ENCODE peak calls at places on chromosome 13, in ten cellular contexts. O, X, H, Q, K, R, Z, F, P and A are unnamed samples.

GRCh38 chr13:101649490-101650126 is 197.1 kb downstream of the ITGBL1 start:
- DNase-seq in O (peak), X (peak), H (peak), Q (no peak), K (peak), R (no peak), Z (no peak), F (peak), P (peak), A (peak)

GRCh38 chr13:46588019-46588418 is 35.0 kb downstream of the LRCH1 start:
- DNase-seq in O (no peak), X (no peak), H (no peak), Q (no peak), K (no peak), R (no peak), Z (no peak), F (no peak), P (no peak), A (no peak)

GRCh38 chr13:76632388-76633044 is 253.7 kb downstream of the KCTD12 start:
- DNase-seq in O (no peak), X (no peak), H (no peak), Q (peak), K (no peak), R (no peak), Z (no peak), F (no peak), P (no peak), A (no peak)

GRCh38 chr13:108983273-108983672 is 353.9 kb downstream of the MYO16 start:
- DNase-seq in O (no peak), X (no peak), H (no peak), Q (no peak), K (no peak), R (no peak), Z (no peak), F (no peak), P (no peak), A (no peak)

GRCh38 chr13:79686441-79686840 is 205.5 kb downstream of the NDFIP2 start:
- DNase-seq in O (peak), X (no peak), H (peak), Q (no peak), K (no peak), R (no peak), Z (no peak), F (no peak), P (no peak), A (no peak)

GRCh38 chr13:26202365-26202972 is 19.6 kb downstream of the RNF6 start:
- DNase-seq in O (peak), X (peak), H (no peak), Q (no peak), K (peak), R (no peak), Z (no peak), F (peak), P (peak), A (no peak)

GRCh38 chr13:113430378-113431110 is 22.7 kb downstream of the ADPRHL1 start:
- DNase-seq in O (no peak), X (no peak), H (no peak), Q (no peak), K (no peak), R (no peak), Z (no peak), F (no peak), P (no peak), A (no peak)

GRCh38 chr13:113973218-113974164 is at the start of gene C13orf46:
- DNase-seq in O (no peak), X (no peak), H (no peak), Q (no peak), K (no peak), R (no peak), Z (peak), F (no peak), P (no peak), A (no peak)

GRCh38 chr13:41802684-41803554 is 158.0 kb downstream of the VWA8 start:
- DNase-seq in O (peak), X (peak), H (peak), Q (no peak), K (peak), R (no peak), Z (no peak), F (peak), P (peak), A (peak)

GRCh38 chr13:99572131-99572530 is 70.9 kb downstream of the TM9SF2 start:
- DNase-seq in O (no peak), X (peak), H (no peak), Q (no peak), K (no peak), R (no peak), Z (no peak), F (no peak), P (peak), A (peak)

GRCh38 chr13:112417079-112417478 is 40.9 kb downstream of the SPACA7 start:
- DNase-seq in O (no peak), X (no peak), H (no peak), Q (no peak), K (no peak), R (no peak), Z (no peak), F (no peak), P (no peak), A (no peak)

GRCh38 chr13:77698211-77699058 is 948 bp downstream of the SLAIN1 start:
- DNase-seq in O (no peak), X (peak), H (peak), Q (peak), K (no peak), R (peak), Z (peak), F (no peak), P (peak), A (peak)

GRCh38 chr13:72651196-72651595 is 76.2 kb downstream of the MZT1 start:
- DNase-seq in O (no peak), X (no peak), H (peak), Q (peak), K (no peak), R (no peak), Z (no peak), F (peak), P (peak), A (no peak)

GRCh38 chr13:110480161-110480560 is 81.4 kb downstream of the RAB20 start:
- DNase-seq in O (no peak), X (no peak), H (no peak), Q (no peak), K (no peak), R (no peak), Z (no peak), F (no peak), P (no peak), A (no peak)

GRCh38 chr13:76813874-76814273 is 72.3 kb downstream of the KCTD12 start:
- DNase-seq in O (no peak), X (no peak), H (no peak), Q (no peak), K (no peak), R (no peak), Z (no peak), F (no peak), P (no peak), A (no peak)

GRCh38 chr13:102879793-102880499 is 34.1 kb downstream of the ERCC5 start:
- DNase-seq in O (no peak), X (no peak), H (no peak), Q (peak), K (no peak), R (no peak), Z (no peak), F (no peak), P (no peak), A (no peak)

GRCh38 chr13:42615691-42616090 is 41.7 kb downstream of the TNFSF11 start:
- DNase-seq in O (no peak), X (no peak), H (peak), Q (no peak), K (no peak), R (no peak), Z (no peak), F (peak), P (peak), A (peak)

GRCh38 chr13:62524498-62524897 is 1108.8 kb upstream of the PCDH20 start:
- DNase-seq in O (no peak), X (no peak), H (no peak), Q (peak), K (no peak), R (no peak), Z (no peak), F (no peak), P (no peak), A (no peak)

GRCh38 chr13:114167445-114167844 is 11.6 kb upstream of the CFAP97D2 start:
- DNase-seq in O (no peak), X (peak), H (no peak), Q (no peak), K (no peak), R (no peak), Z (no peak), F (no peak), P (no peak), A (peak)

GRCh38 chr13:74732736-74733135 is 598.5 kb upstream of the KLF12 start:
- DNase-seq in O (no peak), X (no peak), H (no peak), Q (no peak), K (no peak), R (no peak), Z (no peak), F (no peak), P (no peak), A (no peak)

GRCh38 chr13:43569688-43570087 is 217.1 kb downstream of the ENOX1 start:
- DNase-seq in O (no peak), X (no peak), H (no peak), Q (no peak), K (no peak), R (no peak), Z (no peak), F (no peak), P (no peak), A (no peak)

GRCh38 chr13:80603351-80603750 is 262.4 kb upstream of the SPRY2 start:
- DNase-seq in O (no peak), X (no peak), H (no peak), Q (no peak), K (no peak), R (no peak), Z (no peak), F (no peak), P (peak), A (peak)

GRCh38 chr13:75788494-75788991 is 152.4 kb downstream of the LMO7 start:
- DNase-seq in O (peak), X (peak), H (peak), Q (no peak), K (peak), R (peak), Z (no peak), F (peak), P (peak), A (peak)

GRCh38 chr13:59363950-59364349 is 799.8 kb downstream of the DIAPH3 start:
- DNase-seq in O (no peak), X (no peak), H (no peak), Q (no peak), K (no peak), R (no peak), Z (no peak), F (no peak), P (no peak), A (no peak)

GRCh38 chr13:112447761-112448603 is 71.8 kb downstream of the SPACA7 start:
- DNase-seq in O (no peak), X (no peak), H (no peak), Q (no peak), K (no peak), R (peak), Z (no peak), F (no peak), P (no peak), A (no peak)

GRCh38 chr13:54261856-54262255 is 1233.2 kb downstream of the OLFM4 start:
- DNase-seq in O (no peak), X (no peak), H (no peak), Q (no peak), K (no peak), R (no peak), Z (no peak), F (no peak), P (no peak), A (no peak)

GRCh38 chr13:93413972-93414717 is 187.5 kb downstream of the GPC6 start:
- DNase-seq in O (peak), X (no peak), H (peak), Q (no peak), K (no peak), R (no peak), Z (no peak), F (peak), P (peak), A (no peak)

GRCh38 chr13:113624235-113624587 is 33.8 kb downstream of the ATP4B start:
- DNase-seq in O (no peak), X (no peak), H (peak), Q (no peak), K (no peak), R (no peak), Z (no peak), F (no peak), P (no peak), A (no peak)

GRCh38 chr13:85386424-85386823 is 412.8 kb downstream of the SLITRK6 start:
- DNase-seq in O (no peak), X (no peak), H (no peak), Q (peak), K (no peak), R (no peak), Z (no peak), F (peak), P (no peak), A (no peak)

GRCh38 chr13:40121711-40122110 is 466.2 kb downstream of the COG6 start:
- DNase-seq in O (no peak), X (peak), H (no peak), Q (no peak), K (no peak), R (no peak), Z (no peak), F (no peak), P (no peak), A (no peak)

GRCh38 chr13:57123660-57124059 is 17.1 kb upstream of the PRR20A start:
- DNase-seq in O (no peak), X (no peak), H (peak), Q (no peak), K (no peak), R (no peak), Z (peak), F (peak), P (peak), A (no peak)

GRCh38 chr13:111228262-111229144 is 91.9 kb upstream of the TEX29 start:
- DNase-seq in O (no peak), X (no peak), H (peak), Q (no peak), K (no peak), R (no peak), Z (no peak), F (peak), P (peak), A (no peak)

GRCh38 chr13:71729441-71729840 is 137.6 kb downstream of the DACH1 start:
- DNase-seq in O (no peak), X (no peak), H (no peak), Q (no peak), K (no peak), R (no peak), Z (no peak), F (no peak), P (no peak), A (no peak)

GRCh38 chr13:50617134-50617721 is 226.3 kb downstream of the DLEU7 start:
- DNase-seq in O (peak), X (peak), H (peak), Q (no peak), K (peak), R (no peak), Z (no peak), F (peak), P (peak), A (peak)

GRCh38 chr13:73000027-73000674 is 58.7 kb upstream of the KLF5 start:
- DNase-seq in O (peak), X (peak), H (no peak), Q (no peak), K (peak), R (no peak), Z (no peak), F (peak), P (peak), A (no peak)

DNA sequence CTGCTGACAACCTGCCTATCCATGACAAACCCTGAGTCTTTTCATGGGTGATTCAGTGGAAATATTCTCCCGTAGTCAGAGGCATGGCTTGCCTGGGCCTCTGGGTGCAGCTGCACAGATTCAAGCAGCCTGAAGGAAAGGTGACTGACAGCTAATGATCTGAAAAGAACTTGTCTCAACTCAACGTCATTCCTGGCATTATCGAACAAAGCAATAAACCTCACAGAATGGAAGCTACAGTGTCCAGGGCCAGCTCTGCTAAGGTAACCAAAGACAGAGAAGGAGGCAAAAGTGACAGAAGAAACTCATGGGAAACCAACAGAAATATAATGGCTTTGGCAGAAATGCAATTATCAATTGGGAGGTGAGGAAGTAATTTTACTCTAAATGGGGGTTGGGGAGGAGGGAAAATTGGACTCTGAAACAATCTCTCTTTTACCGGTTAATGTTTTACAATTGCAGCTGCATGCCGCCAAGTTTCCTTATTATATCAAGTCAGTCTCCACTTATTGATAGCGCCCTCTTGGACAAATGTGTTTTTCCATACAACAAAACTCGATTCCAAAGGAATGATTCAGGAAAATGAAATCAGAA is 12.9 kb downstream of the STARD13 start:
- DNase-seq in O (no peak), X (no peak), H (no peak), Q (no peak), K (no peak), R (no peak), Z (no peak), F (no peak), P (no peak), A (no peak)
- TF ChIP-seq CTCF in O (no peak), X (no peak), H (no peak), Q (no peak), K (peak), R (no peak), Z (peak), F (no peak), P (no peak), A (no peak)

GRCh38 chr13:30698023-30698422 is 37.3 kb upstream of the ALOX5AP start:
- DNase-seq in O (peak), X (peak), H (peak), Q (no peak), K (peak), R (no peak), Z (no peak), F (peak), P (peak), A (peak)

GRCh38 chr13:30702006-30702405 is 33.3 kb upstream of the ALOX5AP start:
- DNase-seq in O (no peak), X (no peak), H (no peak), Q (no peak), K (no peak), R (no peak), Z (no peak), F (no peak), P (no peak), A (no peak)

GRCh38 chr13:30698488-30699005 is 36.8 kb upstream of the ALOX5AP start:
- DNase-seq in O (no peak), X (no peak), H (no peak), Q (no peak), K (no peak), R (no peak), Z (no peak), F (no peak), P (no peak), A (no peak)

GRCh38 chr13:30697177-30697953 is 38.0 kb upstream of the ALOX5AP start:
- DNase-seq in O (peak), X (peak), H (peak), Q (no peak), K (no peak), R (no peak), Z (no peak), F (no peak), P (no peak), A (no peak)

GRCh38 chr13:30700364-30700763 is 35.0 kb upstream of the ALOX5AP start:
- DNase-seq in O (no peak), X (no peak), H (no peak), Q (no peak), K (no peak), R (no peak), Z (no peak), F (no peak), P (no peak), A (no peak)
- TF ChIP-seq CTCF in O (no peak), X (no peak), H (no peak), Q (no peak), K (no peak), R (no peak), Z (no peak), F (no peak), P (no peak), A (no peak)

GRCh38 chr13:51730927-51731326 is 73.0 kb downstream of the DHRS12 start:
- DNase-seq in O (no peak), X (no peak), H (no peak), Q (no peak), K (no peak), R (no peak), Z (no peak), F (no peak), P (no peak), A (no peak)

GRCh38 chr13:51733656-51734334 is 70.2 kb downstream of the DHRS12 start:
- DNase-seq in O (peak), X (no peak), H (no peak), Q (no peak), K (peak), R (no peak), Z (no peak), F (no peak), P (peak), A (no peak)

GRCh38 chr13:51729853-51730553 is 74.0 kb downstream of the DHRS12 start:
- DNase-seq in O (peak), X (peak), H (peak), Q (no peak), K (peak), R (no peak), Z (peak), F (peak), P (peak), A (peak)

GRCh38 chr13:51728972-51729371 is 75.0 kb downstream of the DHRS12 start:
- DNase-seq in O (peak), X (peak), H (peak), Q (no peak), K (peak), R (no peak), Z (no peak), F (peak), P (peak), A (peak)

GRCh38 chr13:51731759-51732158 is 72.2 kb downstream of the DHRS12 start:
- DNase-seq in O (peak), X (peak), H (peak), Q (no peak), K (peak), R (no peak), Z (no peak), F (peak), P (peak), A (peak)
- TF ChIP-seq CTCF in O (peak), X (peak), H (peak), Q (no peak), K (peak), R (no peak), Z (peak), F (peak), P (peak), A (peak)

DNA sequence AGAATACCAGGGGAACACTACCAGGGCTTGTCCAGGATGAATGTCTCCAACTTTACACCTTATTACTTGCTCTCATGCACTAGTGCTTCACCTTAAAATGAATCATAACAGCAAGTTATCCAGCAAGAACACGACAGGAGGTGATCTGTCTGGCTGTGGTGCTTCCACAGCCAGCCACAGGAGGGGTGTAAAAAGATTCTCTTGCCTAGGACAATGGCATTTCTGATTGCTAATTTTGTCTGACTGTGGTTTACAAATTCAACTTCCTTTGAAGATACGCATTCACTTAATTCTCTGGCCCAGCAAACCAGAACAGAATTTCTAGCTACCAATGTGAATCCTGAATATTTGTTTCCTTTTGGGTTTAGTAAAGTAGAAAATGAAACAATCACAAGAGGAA is 23.1 kb upstream of the COG3 start:
- DNase-seq in O (peak), X (peak), H (peak), Q (no peak), K (no peak), R (no peak), Z (no peak), F (peak), P (peak), A (peak)
- TF ChIP-seq CTCF in O (peak), X (peak), H (peak), Q (no peak), K (peak), R (no peak), Z (peak), F (peak), P (peak), A (peak)

GRCh38 chr13:105207586-105208293 is 1327.7 kb downstream of the EFNB2 start:
- DNase-seq in O (no peak), X (no peak), H (peak), Q (no peak), K (no peak), R (no peak), Z (no peak), F (peak), P (peak), A (no peak)

DNA sequence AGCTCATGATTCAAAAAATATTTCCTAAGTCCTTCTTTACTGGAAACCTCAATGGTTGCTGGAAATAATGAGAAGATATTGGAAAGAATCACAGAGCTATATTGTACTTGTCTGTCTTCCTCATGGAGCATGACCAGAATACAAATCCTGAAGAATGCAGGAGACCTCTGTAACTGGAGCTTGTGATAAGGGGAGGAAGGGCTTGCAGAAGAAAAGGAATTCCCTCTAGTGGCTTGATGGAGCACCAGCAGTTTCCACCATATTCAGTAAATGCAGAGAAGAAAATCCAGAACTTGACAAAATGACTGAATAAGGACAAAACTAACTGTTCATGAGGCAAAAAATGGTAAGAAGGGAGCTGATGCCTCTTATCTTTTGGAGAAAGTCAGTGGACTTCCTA is 1333.1 kb downstream of the EFNB2 start:
- DNase-seq in O (peak), X (no peak), H (peak), Q (peak), K (no peak), R (no peak), Z (no peak), F (peak), P (peak), A (no peak)
- TF ChIP-seq CTCF in O (peak), X (peak), H (peak), Q (peak), K (peak), R (no peak), Z (peak), F (peak), P (peak), A (peak)

GRCh38 chr13:67343777-67344176 is 113.6 kb upstream of the PCDH9 start:
- DNase-seq in O (no peak), X (no peak), H (no peak), Q (no peak), K (no peak), R (no peak), Z (no peak), F (no peak), P (no peak), A (no peak)
- TF ChIP-seq CTCF in O (no peak), X (no peak), H (no peak), Q (no peak), K (no peak), R (no peak), Z (no peak), F (no peak), P (no peak), A (no peak)